ENCODE peak calls at places on chromosomes 16 and 17, in seven cellular contexts. E is Panc1, V is GM12878, Q is HepG2, X is HCT116, M is K562, G is upper lobe of left lung. A is an unnamed sample.
A peak's percentile ranks its signal among the peaks of the same experiment; 100 is the strongest.

GRCh38 chr17:16926061-16926511 is 45.8 kb downstream of the TNFRSF13B start:
- ATAC-seq in E (no peak), V (no peak), Q (no peak), X (no peak), M (no peak), G (no peak), A (no peak)

GRCh38 chr17:42566215-42566872 is 556 bp upstream of the MLX start:
- ATAC-seq in E (peak; percentile 24), V (no peak), Q (peak; percentile 2), X (no peak), M (no peak), G (no peak), A (no peak)

GRCh38 chr17:34447406-34447805 is 84.4 kb upstream of the CCL1 start:
- ATAC-seq in E (no peak), V (no peak), Q (no peak), X (no peak), M (no peak), G (no peak), A (no peak)

GRCh38 chr16:30768583-30769181 is 6.6 kb downstream of the RNF40 start:
- ATAC-seq in E (no peak), V (no peak), Q (no peak), X (no peak), M (no peak), G (no peak), A (no peak)

GRCh38 chr16:84489141-84489540 is 15.3 kb downstream of the MEAK7 start:
- ATAC-seq in E (no peak), V (no peak), Q (no peak), X (no peak), M (no peak), G (no peak), A (no peak)

GRCh38 chr16:19130385-19130784 is 16.6 kb downstream of the ITPRIPL2 start:
- ATAC-seq in E (peak; percentile 23), V (no peak), Q (no peak), X (peak; percentile 31), M (no peak), G (no peak), A (no peak)

GRCh38 chr17:59361386-59361785 is 29.9 kb downstream of the YPEL2 start:
- ATAC-seq in E (no peak), V (no peak), Q (no peak), X (no peak), M (no peak), G (no peak), A (no peak)

GRCh38 chr16:15498427-15499175 is 64.2 kb downstream of the BMERB1 start:
- ATAC-seq in E (no peak), V (no peak), Q (no peak), X (peak; percentile 9), M (peak; percentile 56), G (peak; percentile 11), A (peak; percentile 25)

GRCh38 chr17:82438401-82439193 is 12.0 kb downstream of the CYBC1 start:
- ATAC-seq in E (no peak), V (no peak), Q (no peak), X (no peak), M (no peak), G (no peak), A (no peak)

GRCh38 chr17:7081341-7082062 is 1.5 kb upstream of the CLEC10A start:
- ATAC-seq in E (no peak), V (peak; percentile 60), Q (peak; percentile 27), X (no peak), M (no peak), G (no peak), A (no peak)

GRCh38 chr17:14604920-14605599 is 304.2 kb downstream of the HS3ST3B1 start:
- ATAC-seq in E (no peak), V (no peak), Q (no peak), X (no peak), M (no peak), G (peak; percentile 91), A (peak; percentile 74)

GRCh38 chr16:49048557-49048956 is 233.1 kb downstream of the CBLN1 start:
- ATAC-seq in E (no peak), V (no peak), Q (no peak), X (peak; percentile 81), M (no peak), G (no peak), A (no peak)

GRCh38 chr16:11989238-11990160 is 13.0 kb downstream of the SNX29 start:
- ATAC-seq in E (no peak), V (peak; percentile 72), Q (no peak), X (no peak), M (peak; percentile 79), G (no peak), A (no peak)

GRCh38 chr17:45975640-45976295 is 23.3 kb upstream of the STH start:
- ATAC-seq in E (no peak), V (peak; percentile 20), Q (no peak), X (no peak), M (no peak), G (no peak), A (peak; percentile 19)

GRCh38 chr17:14318906-14319205 is 18.0 kb downstream of the HS3ST3B1 start:
- ATAC-seq in E (no peak), V (no peak), Q (no peak), X (no peak), M (no peak), G (no peak), A (no peak)

GRCh38 chr17:49016775-49017463 is 19.7 kb downstream of the IGF2BP1 start:
- ATAC-seq in E (peak; percentile 36), V (no peak), Q (no peak), X (peak; percentile 68), M (no peak), G (no peak), A (no peak)

GRCh38 chr17:78595135-78595810 is 18.1 kb upstream of the DNAH17 start:
- ATAC-seq in E (no peak), V (no peak), Q (no peak), X (no peak), M (no peak), G (no peak), A (no peak)

GRCh38 chr17:77475012-77475976 is 334.5 kb downstream of the SEC14L1 start:
- ATAC-seq in E (no peak), V (peak; percentile 64), Q (no peak), X (no peak), M (no peak), G (no peak), A (no peak)

GRCh38 chr16:67873435-67874146 is 739 bp downstream of the EDC4 start:
- ATAC-seq in E (peak; percentile 14), V (peak; percentile 5), Q (peak; percentile 49), X (peak; percentile 32), M (peak; percentile 19), G (peak; percentile 6), A (no peak)

GRCh38 chr17:49217651-49218413 is 7.3 kb downstream of the ABI3 start:
- ATAC-seq in E (no peak), V (peak; percentile 68), Q (no peak), X (no peak), M (no peak), G (peak; percentile 80), A (peak; percentile 41)

GRCh38 chr17:76239538-76240274 is 587 bp downstream of the RNF157 start:
- ATAC-seq in E (peak; percentile 42), V (no peak), Q (peak; percentile 8), X (no peak), M (peak; percentile 48), G (no peak), A (no peak)

GRCh38 chr16:83913234-83913633 is 14.3 kb downstream of the MLYCD start:
- ATAC-seq in E (no peak), V (no peak), Q (no peak), X (no peak), M (no peak), G (peak; percentile 46), A (peak; percentile 94)

GRCh38 chr17:64180089-64180488 is 50.1 kb upstream of the ERN1 start:
- ATAC-seq in E (no peak), V (no peak), Q (no peak), X (no peak), M (no peak), G (peak; percentile 54), A (peak; percentile 44)

GRCh38 chr16:25988882-25989281 is 297.1 kb downstream of the HS3ST4 start:
- ATAC-seq in E (no peak), V (no peak), Q (no peak), X (no peak), M (no peak), G (no peak), A (no peak)

GRCh38 chr16:25988089-25988488 is 296.3 kb downstream of the HS3ST4 start:
- ATAC-seq in E (no peak), V (no peak), Q (no peak), X (no peak), M (no peak), G (no peak), A (no peak)
- H3K9me3 ChIP-seq in E (no peaks in the 10 kb centered on the region), V (no peaks in the 10 kb centered on the region), Q (peaks cover 8% of the 10 kb centered on the region), X (no peaks in the 10 kb centered on the region), M (no peaks in the 10 kb centered on the region), G (no peaks in the 10 kb centered on the region), A (no peaks in the 10 kb centered on the region)

DNA sequence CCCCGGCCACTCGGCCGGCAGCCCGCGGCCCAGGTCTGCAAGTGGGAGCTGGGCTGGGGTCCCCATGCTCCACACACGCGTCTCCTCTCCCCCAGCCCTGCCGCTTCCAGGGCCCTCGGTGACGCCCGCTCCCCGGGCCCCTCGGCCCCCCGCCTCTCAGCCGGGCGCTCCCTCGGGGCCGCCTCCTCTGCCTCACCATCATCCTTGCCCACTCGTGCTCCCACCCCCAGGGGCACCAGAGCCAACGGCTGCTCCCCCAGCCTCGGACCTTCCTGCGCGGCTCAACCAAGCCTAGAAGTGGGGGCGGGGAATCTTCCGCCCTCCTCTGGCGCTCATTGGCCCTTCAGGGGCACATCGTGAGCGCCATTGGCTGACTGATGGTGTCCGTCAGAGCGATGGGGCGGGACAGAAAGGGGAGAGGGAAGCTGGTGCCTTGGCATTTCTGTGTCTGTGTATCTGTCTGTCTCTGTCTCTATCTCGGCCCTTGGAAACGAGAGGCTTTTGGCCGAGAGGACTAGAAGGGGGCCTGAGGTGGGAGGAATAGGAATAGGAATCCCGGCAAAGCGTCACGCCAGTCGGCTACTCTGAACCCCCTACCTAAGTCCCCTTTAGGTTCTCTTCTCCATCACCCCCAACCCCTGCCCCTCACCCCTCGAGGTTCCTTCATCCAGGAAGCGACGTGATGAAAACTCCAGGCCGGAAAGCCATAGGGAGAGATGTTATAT is 88.9 kb downstream of the CDC27 start:
- ATAC-seq in E (peak; percentile 100), V (peak; percentile 99), Q (peak; percentile 100), X (peak; percentile 99), M (peak; percentile 100), G (peak; percentile 100), A (peak; percentile 100)
- TF ChIP-seq POLR2AphosphoS5 in E (peak; percentile 29), V (no peak), Q (peak; percentile 87), X (peak; percentile 81), M (peak; percentile 33), G (peak; percentile 65), A (peak; percentile 53)

GRCh38 chr16:51337662-51338061 is 186.6 kb upstream of the SALL1 start:
- ATAC-seq in E (no peak), V (no peak), Q (peak; percentile 99), X (no peak), M (no peak), G (no peak), A (no peak)
- TF ChIP-seq CTCF in E (peak; percentile 6), V (no peak), Q (peak; percentile 32), X (no peak), M (no peak), G (no peak), A (no peak)

DNA sequence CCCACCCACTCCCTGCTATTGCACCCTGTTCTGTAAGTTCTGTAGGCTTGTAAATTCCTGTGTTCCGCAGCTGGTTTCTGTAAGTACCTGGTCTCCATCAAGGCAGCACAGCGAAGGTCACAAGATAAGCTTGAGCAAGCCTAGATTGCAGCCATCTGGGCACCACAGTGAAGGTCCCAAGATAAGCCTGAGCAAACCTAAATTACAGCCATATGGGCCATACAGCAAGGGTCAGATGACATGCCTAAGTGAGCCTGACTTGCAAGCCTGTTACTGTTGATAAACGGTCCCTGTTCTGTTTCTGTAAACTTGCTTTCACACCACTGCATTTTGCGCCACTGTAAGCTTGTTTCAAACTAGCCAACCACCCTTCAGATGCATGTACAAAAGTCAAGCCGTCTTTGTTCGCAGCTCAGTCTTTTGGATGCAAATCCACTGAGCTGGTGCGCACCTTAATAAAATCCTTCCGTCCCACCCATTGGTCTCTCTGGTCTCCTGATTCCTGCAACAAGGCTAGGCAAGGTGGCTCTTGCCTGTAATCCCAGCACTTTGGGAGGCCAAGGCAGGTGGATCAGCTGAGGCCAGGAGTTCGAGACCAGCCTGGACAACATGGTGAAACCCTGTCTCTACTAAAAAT is 42.6 kb upstream of the ATF7IP2 start:
- ATAC-seq in E (no peak), V (no peak), Q (peak; percentile 48), X (no peak), M (peak; percentile 89), G (no peak), A (no peak)
- H3K9me3 ChIP-seq in E (peaks cover 10% of the 10 kb centered on the region), V (peaks cover 17% of the 10 kb centered on the region), Q (peaks cover 44% of the 10 kb centered on the region), X (peaks cover 12% of the 10 kb centered on the region), M (peaks cover 55% of the 10 kb centered on the region), G (peaks cover 38% of the 10 kb centered on the region), A (no peaks in the 10 kb centered on the region)

A was measured in gastroesophageal sphincter.